ENCODE peak calls at places on chromosomes 2 and 18, in eight cellular contexts. One of them, this sample, is unnamed. For H3K4me1, the result is how much of the 10 kb centered on the place peaks cover.

GRCh38 chr2:8402222-8402621 is 279.6 kb upstream of the ID2 start:
- DNase-seq in HCT116: no peak
- DNase-seq in spleen: no peak
- DNase-seq in IMR-90: no peak
- DNase-seq in GM12878: no peak
- DNase-seq in A549: no peak
- DNase-seq in breast epithelium: no peak
- DNase-seq in body of pancreas: no peak
- DNase-seq in this sample: no peak

GRCh38 chr2:227608469-227609338 is 5.9 kb downstream of the SCYGR3 start:
- DNase-seq in HCT116: no peak
- DNase-seq in spleen: peak
- DNase-seq in IMR-90: no peak
- DNase-seq in GM12878: peak
- DNase-seq in A549: no peak
- DNase-seq in breast epithelium: no peak
- DNase-seq in body of pancreas: no peak
- DNase-seq in this sample: peak

GRCh38 chr18:49892148-49892924 is 79.0 kb upstream of the ACAA2 start:
- DNase-seq in HCT116: peak
- DNase-seq in spleen: no peak
- DNase-seq in IMR-90: peak
- DNase-seq in GM12878: no peak
- DNase-seq in A549: no peak
- DNase-seq in breast epithelium: no peak
- DNase-seq in body of pancreas: no peak
- DNase-seq in this sample: no peak

GRCh38 chr18:66548747-66549146 is 55.1 kb downstream of the CDH19 start:
- DNase-seq in HCT116: no peak
- DNase-seq in spleen: no peak
- DNase-seq in IMR-90: no peak
- DNase-seq in GM12878: no peak
- DNase-seq in A549: no peak
- DNase-seq in breast epithelium: no peak
- DNase-seq in body of pancreas: no peak
- DNase-seq in this sample: no peak

GRCh38 chr2:240728827-240729226 is 37.2 kb downstream of the AQP12A start:
- DNase-seq in HCT116: no peak
- DNase-seq in spleen: no peak
- DNase-seq in IMR-90: peak
- DNase-seq in GM12878: no peak
- DNase-seq in A549: no peak
- DNase-seq in breast epithelium: no peak
- DNase-seq in body of pancreas: no peak
- DNase-seq in this sample: no peak

GRCh38 chr2:174588463-174588862 is 9.1 kb downstream of the WIPF1 start:
- DNase-seq in HCT116: no peak
- DNase-seq in spleen: no peak
- DNase-seq in IMR-90: no peak
- DNase-seq in GM12878: no peak
- DNase-seq in A549: no peak
- DNase-seq in breast epithelium: no peak
- DNase-seq in body of pancreas: no peak
- DNase-seq in this sample: no peak

GRCh38 chr2:23425338-23425871 is 40.4 kb downstream of the KLHL29 start:
- DNase-seq in HCT116: no peak
- DNase-seq in spleen: peak
- DNase-seq in IMR-90: no peak
- DNase-seq in GM12878: no peak
- DNase-seq in A549: no peak
- DNase-seq in breast epithelium: peak
- DNase-seq in body of pancreas: no peak
- DNase-seq in this sample: no peak

GRCh38 chr2:43010428-43011141 is 215.8 kb downstream of the ZFP36L2 start:
- DNase-seq in HCT116: no peak
- DNase-seq in spleen: no peak
- DNase-seq in IMR-90: peak
- DNase-seq in GM12878: no peak
- DNase-seq in A549: no peak
- DNase-seq in breast epithelium: peak
- DNase-seq in body of pancreas: no peak
- DNase-seq in this sample: no peak

GRCh38 chr18:42758851-42759250 is 356.6 kb downstream of the RIT2 start:
- DNase-seq in HCT116: no peak
- DNase-seq in spleen: no peak
- DNase-seq in IMR-90: no peak
- DNase-seq in GM12878: no peak
- DNase-seq in A549: no peak
- DNase-seq in breast epithelium: no peak
- DNase-seq in body of pancreas: no peak
- DNase-seq in this sample: no peak

GRCh38 chr2:23706613-23707078 is 220.3 kb downstream of the ATAD2B start:
- DNase-seq in HCT116: no peak
- DNase-seq in spleen: no peak
- DNase-seq in IMR-90: no peak
- DNase-seq in GM12878: no peak
- DNase-seq in A549: no peak
- DNase-seq in breast epithelium: no peak
- DNase-seq in body of pancreas: no peak
- DNase-seq in this sample: no peak

GRCh38 chr2:157787364-157787938 is 88.7 kb downstream of the ACVR1 start:
- DNase-seq in HCT116: no peak
- DNase-seq in spleen: no peak
- DNase-seq in IMR-90: no peak
- DNase-seq in GM12878: no peak
- DNase-seq in A549: no peak
- DNase-seq in breast epithelium: no peak
- DNase-seq in body of pancreas: no peak
- DNase-seq in this sample: no peak

GRCh38 chr2:112582314-112582746 is 2.1 kb upstream of the CHCHD5 start:
- DNase-seq in HCT116: peak
- DNase-seq in spleen: no peak
- DNase-seq in IMR-90: peak
- DNase-seq in GM12878: no peak
- DNase-seq in A549: no peak
- DNase-seq in breast epithelium: no peak
- DNase-seq in body of pancreas: peak
- DNase-seq in this sample: peak

GRCh38 chr2:85062565-85062964 is 70.6 kb upstream of the TCF7L1 start:
- DNase-seq in HCT116: no peak
- DNase-seq in spleen: no peak
- DNase-seq in IMR-90: no peak
- DNase-seq in GM12878: no peak
- DNase-seq in A549: no peak
- DNase-seq in breast epithelium: no peak
- DNase-seq in body of pancreas: no peak
- DNase-seq in this sample: no peak

DNA sequence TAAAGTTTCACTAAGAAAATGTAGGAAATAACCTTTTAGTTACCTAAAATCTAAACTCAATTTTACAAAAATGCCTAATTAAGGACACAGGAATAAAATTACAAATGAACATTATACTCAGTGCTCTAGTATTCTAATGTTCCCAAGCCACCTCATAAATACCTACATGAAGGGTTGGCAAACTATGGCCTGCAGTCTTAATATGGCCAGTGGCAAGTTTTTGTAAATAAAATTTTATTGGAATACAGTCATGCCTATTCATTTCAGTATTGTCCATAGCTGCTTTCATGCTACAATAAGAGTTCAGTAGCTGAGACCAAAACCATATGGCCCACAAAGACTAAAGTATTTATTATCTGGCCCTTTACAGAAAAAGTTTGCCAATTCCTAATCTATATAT is 53.8 kb downstream of the SS18 start:
- DNase-seq in HCT116: no peak
- DNase-seq in spleen: no peak
- DNase-seq in IMR-90: no peak
- DNase-seq in GM12878: no peak
- DNase-seq in A549: no peak
- DNase-seq in breast epithelium: no peak
- DNase-seq in body of pancreas: no peak
- DNase-seq in this sample: no peak
- H3K4me1 ChIP-seq in HCT116: under half
- H3K4me1 ChIP-seq in spleen: under half
- H3K4me1 ChIP-seq in IMR-90: under half
- H3K4me1 ChIP-seq in GM12878: under half
- H3K4me1 ChIP-seq in A549: under half
- H3K4me1 ChIP-seq in breast epithelium: under half
- H3K4me1 ChIP-seq in body of pancreas: under half
- H3K4me1 ChIP-seq in this sample: under half

GRCh38 chr2:199463708-199464613 is 6.2 kb upstream of the SATB2 start:
- DNase-seq in HCT116: no peak
- DNase-seq in spleen: peak
- DNase-seq in IMR-90: no peak
- DNase-seq in GM12878: no peak
- DNase-seq in A549: no peak
- DNase-seq in breast epithelium: no peak
- DNase-seq in body of pancreas: no peak
- DNase-seq in this sample: no peak

GRCh38 chr2:199461455-199462166 is 3.9 kb upstream of the SATB2 start:
- DNase-seq in HCT116: no peak
- DNase-seq in spleen: peak
- DNase-seq in IMR-90: no peak
- DNase-seq in GM12878: no peak
- DNase-seq in A549: no peak
- DNase-seq in breast epithelium: no peak
- DNase-seq in body of pancreas: no peak
- DNase-seq in this sample: no peak

GRCh38 chr2:199460808-199461454 is 3.2 kb upstream of the SATB2 start:
- DNase-seq in HCT116: no peak
- DNase-seq in spleen: no peak
- DNase-seq in IMR-90: no peak
- DNase-seq in GM12878: no peak
- DNase-seq in A549: no peak
- DNase-seq in breast epithelium: no peak
- DNase-seq in body of pancreas: no peak
- DNase-seq in this sample: no peak

GRCh38 chr2:199463000-199463692 is 5.4 kb upstream of the SATB2 start:
- DNase-seq in HCT116: no peak
- DNase-seq in spleen: peak
- DNase-seq in IMR-90: peak
- DNase-seq in GM12878: no peak
- DNase-seq in A549: peak
- DNase-seq in breast epithelium: no peak
- DNase-seq in body of pancreas: peak
- DNase-seq in this sample: peak

DNA sequence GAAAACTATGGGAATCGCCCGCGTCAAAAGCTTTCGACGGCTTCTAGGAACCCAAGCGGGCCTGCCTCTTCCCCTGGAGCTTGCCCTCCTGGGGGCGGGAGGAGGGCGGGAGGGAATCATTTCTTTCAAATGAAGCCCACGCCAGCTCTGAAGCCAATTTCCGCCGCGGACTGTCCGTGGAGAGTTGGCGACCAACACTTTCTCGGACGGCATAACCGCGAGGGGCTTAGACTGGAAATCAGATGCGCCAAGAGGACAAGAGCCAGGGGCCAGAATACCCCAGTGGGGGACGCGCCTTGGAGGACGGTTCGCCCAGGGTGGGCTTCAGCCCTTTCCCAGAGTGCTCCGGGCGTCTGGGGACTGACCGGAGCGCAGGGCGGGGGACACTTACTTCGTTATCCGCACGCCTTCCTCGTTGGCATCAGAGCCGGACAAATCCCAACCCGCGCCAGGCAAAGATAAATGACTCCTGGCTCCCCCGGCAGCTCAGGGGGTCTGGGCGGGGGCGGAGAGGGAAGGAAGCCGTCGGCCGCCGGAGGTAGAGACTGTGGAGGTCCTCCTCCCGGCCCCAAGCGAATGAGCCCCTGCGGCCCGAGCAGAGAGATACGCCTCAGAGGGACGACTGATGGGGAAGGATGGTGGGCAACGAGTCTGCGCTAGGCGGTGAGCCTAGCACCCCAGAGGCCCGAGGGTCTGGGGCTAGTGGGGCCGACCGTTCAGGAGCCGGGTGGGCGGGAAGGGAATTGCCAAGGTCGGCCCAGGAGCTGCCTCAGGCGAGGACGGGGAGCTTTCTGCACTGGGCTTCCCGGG is 4.6 kb upstream of the SATB2 start:
- DNase-seq in HCT116: no peak
- DNase-seq in spleen: no peak
- DNase-seq in IMR-90: no peak
- DNase-seq in GM12878: no peak
- DNase-seq in A549: no peak
- DNase-seq in breast epithelium: no peak
- DNase-seq in body of pancreas: no peak
- DNase-seq in this sample: no peak
- H3K4me3 ChIP-seq in HCT116: no peak
- H3K4me3 ChIP-seq in spleen: peak
- H3K4me3 ChIP-seq in IMR-90: no peak
- H3K4me3 ChIP-seq in GM12878: no peak
- H3K4me3 ChIP-seq in A549: peak
- H3K4me3 ChIP-seq in breast epithelium: peak
- H3K4me3 ChIP-seq in body of pancreas: no peak
- H3K4me3 ChIP-seq in this sample: peak

GRCh38 chr2:237603718-237604362 is 13.3 kb upstream of the RAB17 start:
- DNase-seq in HCT116: no peak
- DNase-seq in spleen: no peak
- DNase-seq in IMR-90: peak
- DNase-seq in GM12878: peak
- DNase-seq in A549: no peak
- DNase-seq in breast epithelium: peak
- DNase-seq in body of pancreas: no peak
- DNase-seq in this sample: no peak
- TF ChIP-seq POLR2A in HCT116: no peak
- TF ChIP-seq POLR2A in spleen: no peak
- TF ChIP-seq POLR2A in IMR-90: no peak
- TF ChIP-seq POLR2A in GM12878: no peak
- TF ChIP-seq POLR2A in A549: no peak
- TF ChIP-seq POLR2A in breast epithelium: no peak
- TF ChIP-seq POLR2A in body of pancreas: no peak
- TF ChIP-seq POLR2A in this sample: no peak

GRCh38 chr2:216658702-216659231 is 25.5 kb downstream of the IGFBP2 start:
- DNase-seq in HCT116: no peak
- DNase-seq in spleen: no peak
- DNase-seq in IMR-90: no peak
- DNase-seq in GM12878: no peak
- DNase-seq in A549: no peak
- DNase-seq in breast epithelium: no peak
- DNase-seq in body of pancreas: no peak
- DNase-seq in this sample: no peak
- H3K4me1 ChIP-seq in HCT116: under half
- H3K4me1 ChIP-seq in spleen: under half
- H3K4me1 ChIP-seq in IMR-90: under half
- H3K4me1 ChIP-seq in GM12878: under half
- H3K4me1 ChIP-seq in A549: under half
- H3K4me1 ChIP-seq in breast epithelium: under half
- H3K4me1 ChIP-seq in body of pancreas: half or more
- H3K4me1 ChIP-seq in this sample: under half

DNA sequence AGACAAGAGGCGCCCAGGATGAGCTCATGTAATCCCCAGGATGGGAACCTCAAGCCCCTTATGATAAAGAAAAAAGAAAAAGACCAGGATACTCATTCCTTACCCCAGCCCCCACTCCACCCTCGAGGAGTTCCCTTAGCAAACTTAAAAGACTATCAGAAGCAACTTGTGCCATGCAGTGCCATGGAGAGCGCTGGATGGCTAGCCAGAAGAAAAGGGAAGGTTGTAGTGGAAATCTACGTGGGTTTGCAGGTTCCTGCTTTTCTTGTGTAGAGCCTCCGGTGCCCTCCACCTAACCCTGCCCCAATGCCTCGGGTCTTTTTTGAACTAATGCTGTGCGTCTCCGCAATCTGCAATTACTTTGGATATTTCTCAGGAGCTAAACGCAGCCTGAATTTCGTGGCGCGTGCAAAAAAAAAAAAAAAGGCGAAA is 16.2 kb upstream of the BCL11A start:
- DNase-seq in HCT116: no peak
- DNase-seq in spleen: no peak
- DNase-seq in IMR-90: no peak
- DNase-seq in GM12878: no peak
- DNase-seq in A549: no peak
- DNase-seq in breast epithelium: no peak
- DNase-seq in body of pancreas: no peak
- DNase-seq in this sample: no peak
- H3K4me3 ChIP-seq in HCT116: no peak
- H3K4me3 ChIP-seq in spleen: peak
- H3K4me3 ChIP-seq in IMR-90: peak
- H3K4me3 ChIP-seq in GM12878: no peak
- H3K4me3 ChIP-seq in A549: no peak
- H3K4me3 ChIP-seq in breast epithelium: no peak
- H3K4me3 ChIP-seq in body of pancreas: no peak
- H3K4me3 ChIP-seq in this sample: no peak